ENCODE peak calls at places on chromosome 4, in seven cellular contexts. G is sigmoid colon, B is transverse colon, H is tibial nerve, K is H1, U is SK-N-SH, V is stomach. W is an unnamed sample.

GRCh38 chr4:39320381-39321115 is 45.6 kb downstream of the RFC1 start:
- DNase-seq in G (no peak), V (no peak), K (no peak), B (no peak), U (no peak), H (no peak), W (no peak)

GRCh38 chr4:144894525-144894924 is 203.5 kb downstream of the ANAPC10 start:
- DNase-seq in G (no peak), V (no peak), H (peak; percentile 39), B (peak; percentile 10), K (no peak), U (no peak), W (no peak)

GRCh38 chr4:48341776-48342558 is 638 bp downstream of the SLAIN2 start:
- DNase-seq in V (peak; percentile 55), G (peak; percentile 81), K (no peak), B (peak; percentile 58), H (no peak), U (peak; percentile 62), W (peak; percentile 52)

GRCh38 chr4:184534511-184535391 is 60.4 kb upstream of the IRF2 start:
- DNase-seq in U (no peak), V (no peak), K (no peak), G (no peak), H (no peak), B (no peak), W (no peak)

GRCh38 chr4:186414365-186414764 is 141.0 kb downstream of the MTNR1A start:
- DNase-seq in H (no peak), U (no peak), V (no peak), G (no peak), B (peak; percentile 9), K (no peak), W (no peak)

GRCh38 chr4:134160211-134160610 is 41.4 kb downstream of the PABPC4L start:
- DNase-seq in V (no peak), H (no peak), U (no peak), G (no peak), K (no peak), B (no peak), W (no peak)

GRCh38 chr4:25144870-25145481 is 15.3 kb downstream of the SEPSECS start:
- DNase-seq in B (no peak), U (peak; percentile 43), V (no peak), G (no peak), H (no peak), K (no peak), W (no peak)

GRCh38 chr4:97953171-97953570 is 190.1 kb downstream of the STPG2 start:
- DNase-seq in K (no peak), V (no peak), H (no peak), B (no peak), U (no peak), G (no peak), W (no peak)

GRCh38 chr4:73690051-73690744 is 50.2 kb upstream of the CXCL8 start:
- DNase-seq in G (no peak), K (no peak), V (no peak), U (no peak), B (no peak), H (no peak), W (no peak)

GRCh38 chr4:55574252-55574651 is 17.8 kb downstream of the PDCL2 start:
- DNase-seq in U (no peak), B (no peak), G (no peak), H (no peak), K (no peak), V (no peak), W (no peak)

GRCh38 chr4:109410776-109411175 is 22.8 kb upstream of the SEC24B start:
- DNase-seq in B (no peak), H (no peak), V (no peak), U (no peak), G (no peak), K (no peak), W (no peak)
- H3K27ac ChIP-seq in B (no peak overlapping the region), H (no peak overlapping the region), V (no peak overlapping the region), U (no peak overlapping the region), G (no peak overlapping the region), K (no peak overlapping the region), W (no peak overlapping the region)

GRCh38 chr4:118774989-118775388 is 60.9 kb downstream of the SEC24D start:
- DNase-seq in U (no peak), K (no peak), H (no peak), V (no peak), G (no peak), B (no peak), W (no peak)
- H3K4me1 ChIP-seq in U (peaks cover 54% of the 10 kb centered on the region), K (peaks cover 4% of the 10 kb centered on the region), H (peaks cover 14% of the 10 kb centered on the region), V (peaks cover 10% of the 10 kb centered on the region), G (peaks cover 42% of the 10 kb centered on the region), B (no peaks in the 10 kb centered on the region), W (peaks cover 8% of the 10 kb centered on the region)

DNA sequence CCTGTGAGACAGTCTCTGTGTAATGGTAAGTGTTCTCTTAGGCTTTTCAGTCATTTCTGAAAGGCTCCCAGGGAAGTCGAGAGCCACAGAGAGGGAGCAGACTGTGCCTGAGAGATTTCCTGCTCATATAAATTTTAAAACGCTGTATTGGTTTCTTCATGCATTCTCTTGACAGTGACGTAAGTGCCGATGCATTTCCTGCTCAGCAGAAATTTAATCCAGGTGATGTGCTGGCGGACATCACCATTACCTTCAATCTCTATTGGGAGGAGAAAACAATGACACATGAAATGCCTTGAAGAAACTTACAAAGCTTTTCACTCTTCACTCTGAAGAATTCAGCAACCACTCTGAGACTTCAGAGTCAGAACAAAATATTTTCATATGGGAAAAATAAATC is 383.6 kb downstream of the BMPR1B start:
- DNase-seq in K (no peak), B (no peak), U (no peak), H (no peak), G (no peak), V (no peak), W (no peak)
- TF ChIP-seq EP300 in K (no peak), B (no peak), U (no peak), H (no peak), G (no peak), V (no peak), W (no peak)

DNA sequence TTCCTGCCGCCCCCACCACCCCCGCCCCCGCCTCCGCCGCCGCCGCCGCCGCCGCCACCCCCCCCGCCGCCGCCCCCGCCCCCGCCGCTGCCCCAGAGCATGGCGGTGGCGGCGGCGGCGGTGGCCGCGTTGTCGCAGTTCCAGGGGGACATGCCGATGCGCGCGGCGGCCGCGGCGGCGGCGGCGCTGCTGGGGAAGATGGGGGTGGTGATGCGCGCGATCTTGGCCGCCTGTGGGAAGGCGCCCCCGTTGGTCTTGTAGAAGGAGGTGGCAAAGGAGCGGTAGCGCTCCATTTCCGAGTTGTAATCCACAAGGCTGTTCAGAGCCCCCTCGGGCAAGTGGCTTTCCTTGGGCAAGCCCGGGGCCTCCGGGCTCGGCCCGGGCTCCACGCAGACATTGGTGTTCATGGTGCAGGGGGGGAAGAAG is 3.3 kb downstream of the CXXC4 start:
- DNase-seq in V (peak; percentile 34), H (no peak), G (peak; percentile 67), B (peak; percentile 47), U (peak; percentile 75), K (no peak), W (peak; percentile 54)
- H3K27ac ChIP-seq in V (peak overlapping the region; percentile 63), H (peak overlapping the region; percentile 84), G (peak overlapping the region; percentile 85), B (peak overlapping the region; percentile 85), U (peak overlapping the region; percentile 62), K (peak overlapping the region; percentile 72), W (peak overlapping the region; percentile 58)

GRCh38 chr4:153486281-153487151 is 20.4 kb downstream of the TMEM131L start:
- DNase-seq in B (no peak), U (no peak), K (no peak), H (no peak), G (no peak), V (peak; percentile 38), W (no peak)
- H3K4me1 ChIP-seq in B (peaks cover 5% of the 10 kb centered on the region), U (peaks cover 47% of the 10 kb centered on the region), K (peaks cover 34% of the 10 kb centered on the region), H (peaks cover 20% of the 10 kb centered on the region), G (peaks cover 57% of the 10 kb centered on the region), V (peaks cover 25% of the 10 kb centered on the region), W (peaks cover 12% of the 10 kb centered on the region)

GRCh38 chr4:72312032-72312650 is 256.9 kb downstream of the ADAMTS3 start:
- DNase-seq in B (peak; percentile 24), G (peak; percentile 89), H (peak; percentile 72), K (no peak), V (peak; percentile 29), U (no peak), W (peak; percentile 76)

GRCh38 chr4:72313121-72313520 is 255.9 kb downstream of the ADAMTS3 start:
- DNase-seq in H (no peak), K (no peak), U (no peak), G (no peak), B (no peak), V (no peak), W (no peak)

GRCh38 chr4:72318771-72319170 is 250.2 kb downstream of the ADAMTS3 start:
- DNase-seq in H (no peak), U (no peak), V (no peak), G (no peak), B (no peak), K (no peak), W (no peak)

GRCh38 chr4:72311291-72311690 is 257.7 kb downstream of the ADAMTS3 start:
- DNase-seq in K (no peak), H (no peak), V (no peak), G (no peak), U (no peak), B (no peak), W (no peak)

DNA sequence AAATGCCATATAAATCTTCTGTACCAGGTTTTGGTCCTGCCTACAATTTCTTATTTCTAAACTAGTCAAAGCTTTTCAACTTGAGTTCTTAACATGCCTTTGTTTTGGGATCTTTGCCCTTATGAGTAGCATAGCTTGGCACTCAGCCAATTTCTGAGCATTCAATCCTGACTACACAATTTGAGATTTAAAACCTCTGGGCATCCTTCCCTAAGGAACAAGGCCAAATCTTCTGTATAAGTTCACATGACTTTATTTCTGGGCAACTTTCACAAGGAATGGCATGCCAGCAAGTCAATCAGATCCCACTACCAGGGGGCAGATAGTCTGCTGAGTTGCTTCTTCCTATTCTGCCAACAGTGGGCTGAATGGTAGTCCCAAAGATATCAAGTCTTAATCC is 254.2 kb downstream of the ADAMTS3 start:
- DNase-seq in H (peak; percentile 19), G (no peak), K (no peak), U (no peak), B (no peak), V (no peak), W (no peak)
- TF ChIP-seq EP300 in H (no peak), G (no peak), K (no peak), U (peak; percentile 57), B (no peak), V (no peak), W (no peak)

GRCh38 chr4:2254665-2255500 is 7.0 kb downstream of the MXD4 start:
- DNase-seq in B (no peak), U (peak; percentile 23), H (peak; percentile 4), V (peak; percentile 20), K (no peak), G (peak; percentile 57), W (peak; percentile 12)
- H3K27ac ChIP-seq in B (peak overlapping the region; percentile 69), U (no peak overlapping the region), H (peak overlapping the region; percentile 97), V (peak overlapping the region; percentile 94), K (no peak overlapping the region), G (peak overlapping the region; percentile 87), W (peak overlapping the region; percentile 40)

DNA sequence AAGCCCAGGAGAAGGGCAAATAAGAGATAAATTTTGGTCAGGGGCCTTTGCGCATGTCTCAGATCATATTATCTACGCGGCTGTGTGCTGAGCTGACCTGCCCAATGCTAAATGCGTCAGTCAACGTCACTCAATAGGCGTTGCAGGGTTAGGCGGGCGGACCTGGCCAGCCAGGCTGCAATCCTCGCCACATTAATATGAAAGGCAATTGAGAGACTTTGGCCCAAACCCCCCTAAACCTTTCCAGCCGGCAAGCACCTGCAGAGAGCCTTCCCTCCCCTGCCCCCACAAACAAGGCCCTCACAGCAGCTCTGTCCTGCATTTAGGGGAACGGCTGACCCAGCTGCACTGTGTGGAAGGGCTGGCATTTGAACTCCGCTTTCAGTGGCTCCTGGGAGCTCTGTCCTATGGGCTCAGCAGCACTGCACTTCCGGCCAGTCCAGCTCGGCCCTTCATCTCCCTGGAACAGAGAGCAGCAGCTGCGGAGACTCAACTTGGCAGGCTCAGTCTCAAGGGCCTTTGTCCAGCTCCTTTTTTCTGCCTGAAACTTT is 133.5 kb downstream of the AFAP1 start:
- DNase-seq in U (no peak), K (no peak), B (peak; percentile 62), H (no peak), V (peak; percentile 73), G (peak; percentile 95), W (peak; percentile 92)
- H3K4me1 ChIP-seq in U (peaks cover 31% of the 10 kb centered on the region), K (peaks cover 27% of the 10 kb centered on the region), B (peaks cover 11% of the 10 kb centered on the region), H (peaks cover 22% of the 10 kb centered on the region), V (peaks cover 46% of the 10 kb centered on the region), G (peaks cover 60% of the 10 kb centered on the region), W (peaks cover 11% of the 10 kb centered on the region)